ENCODE peak calls at places on chromosomes 5 and 9, in seven cellular contexts. P is neural crest cell, Q is adrenal gland, S is sigmoid colon, O is endothelial cell of umbilical vein, I is bronchial epithelial cell, X is AG09309. C is an unnamed sample.
A peak's percentile ranks its signal among the peaks of the same experiment; 100 is the strongest.

GRCh38 chr9:100104314-100104713 is 5.3 kb downstream of the INVS start:
- DNase-seq in P (no peak), Q (no peak), S (no peak), O (no peak), I (peak; percentile 93), X (no peak), C (no peak)

GRCh38 chr9:28073278-28073677 is 500.0 kb upstream of the C9orf72 start:
- DNase-seq in P (peak; percentile 16), Q (peak; percentile 63), S (no peak), O (peak; percentile 60), I (peak; percentile 56), X (peak; percentile 23), C (peak; percentile 43)

GRCh38 chr5:77906806-77907205 is 130.7 kb upstream of the TBCA start:
- DNase-seq in P (no peak), Q (no peak), S (no peak), O (no peak), I (peak; percentile 88), X (no peak), C (no peak)

GRCh38 chr5:168227973-168228615 is 63.4 kb upstream of the WWC1 start:
- DNase-seq in P (no peak), Q (no peak), S (no peak), O (no peak), I (no peak), X (peak; percentile 5), C (no peak)

GRCh38 chr5:118722165-118723020 is 266.0 kb downstream of the DTWD2 start:
- DNase-seq in P (no peak), Q (no peak), S (no peak), O (no peak), I (no peak), X (no peak), C (no peak)

GRCh38 chr9:124018731-124019697 is 7.4 kb downstream of the LHX2 start:
- DNase-seq in P (no peak), Q (no peak), S (no peak), O (no peak), I (no peak), X (no peak), C (no peak)

GRCh38 chr5:172274951-172275753 is 8.4 kb downstream of the UBTD2 start:
- DNase-seq in P (no peak), Q (no peak), S (no peak), O (no peak), I (peak; percentile 94), X (no peak), C (no peak)

GRCh38 chr9:114507726-114508125 is 2.5 kb upstream of the WHRN start:
- DNase-seq in P (no peak), Q (no peak), S (no peak), O (peak; percentile 22), I (peak; percentile 52), X (no peak), C (peak; percentile 9)

GRCh38 chr9:134358026-134358967 is 32.0 kb downstream of the RXRA start:
- DNase-seq in P (no peak), Q (peak; percentile 79), S (peak; percentile 87), O (no peak), I (peak; percentile 62), X (no peak), C (no peak)

GRCh38 chr9:826500-827280 is 14.8 kb upstream of the DMRT1 start:
- DNase-seq in P (no peak), Q (no peak), S (no peak), O (no peak), I (no peak), X (no peak), C (no peak)

GRCh38 chr5:119315516-119315949 is 40.3 kb upstream of the TNFAIP8 start:
- DNase-seq in P (no peak), Q (no peak), S (no peak), O (peak; percentile 43), I (peak; percentile 61), X (no peak), C (peak; percentile 35)

GRCh38 chr9:127116946-127117345 is 5.5 kb downstream of the ANGPTL2 start:
- DNase-seq in P (no peak), Q (no peak), S (no peak), O (no peak), I (no peak), X (no peak), C (no peak)

GRCh38 chr9:16680965-16681658 is 189.4 kb downstream of the BNC2 start:
- DNase-seq in P (no peak), Q (no peak), S (no peak), O (peak; percentile 75), I (no peak), X (peak; percentile 35), C (no peak)

GRCh38 chr9:87259543-87259942 is 238.1 kb upstream of the DAPK1 start:
- DNase-seq in P (no peak), Q (no peak), S (no peak), O (no peak), I (no peak), X (no peak), C (no peak)

GRCh38 chr5:144566747-144567415 is 396.2 kb downstream of the KCTD16 start:
- DNase-seq in P (no peak), Q (no peak), S (no peak), O (no peak), I (peak; percentile 42), X (no peak), C (no peak)

GRCh38 chr5:79346420-79346824 is 110.5 kb downstream of the JMY start:
- DNase-seq in P (no peak), Q (no peak), S (no peak), O (no peak), I (peak; percentile 69), X (peak; percentile 20), C (no peak)

GRCh38 chr9:127520941-127521918 is 69.9 kb downstream of the LRSAM1 start:
- DNase-seq in P (no peak), Q (peak; percentile 79), S (no peak), O (peak; percentile 90), I (no peak), X (no peak), C (peak; percentile 36)

GRCh38 chr9:128724744-128725211 is 851 bp upstream of the ZDHHC12 start:
- DNase-seq in P (no peak), Q (peak; percentile 88), S (peak; percentile 89), O (peak; percentile 70), I (peak; percentile 46), X (no peak), C (peak; percentile 40)
- TF ChIP-seq CTCF in P (no peak), Q (no peak), S (no peak), O (no peak), I (no peak), X (no peak), C (no peak)

GRCh38 chr5:75156585-75156984 is 80.1 kb downstream of the ANKRD31 start:
- DNase-seq in P (no peak), Q (no peak), S (no peak), O (no peak), I (peak; percentile 12), X (no peak), C (peak; percentile 16)
- TF ChIP-seq CTCF in P (peak; percentile 29), Q (no peak), S (no peak), O (no peak), I (peak; percentile 15), X (peak; percentile 11), C (peak; percentile 20)

DNA sequence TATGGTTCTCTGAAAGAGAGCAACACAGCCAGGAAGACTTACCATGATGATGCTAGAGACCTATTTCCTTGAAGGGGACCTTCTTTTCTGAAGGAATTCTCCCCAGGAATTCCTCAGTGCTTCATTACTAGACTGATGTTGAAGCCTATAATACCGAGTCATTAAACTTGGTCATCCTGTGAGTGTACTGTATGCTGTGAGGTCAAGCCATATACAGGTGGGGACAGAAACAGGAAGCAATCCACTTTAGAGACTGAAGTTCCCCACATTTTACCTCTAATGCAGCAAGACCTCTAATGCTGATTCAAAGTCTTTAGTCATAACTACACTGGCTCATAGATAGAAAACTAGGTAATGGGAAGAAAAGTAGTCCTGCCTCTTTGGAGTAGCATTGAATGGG is 77.1 kb upstream of the RASEF start:
- DNase-seq in P (no peak), Q (no peak), S (no peak), O (no peak), I (peak; percentile 53), X (no peak), C (no peak)
- TF ChIP-seq CTCF in P (no peak), Q (no peak), S (no peak), O (no peak), I (no peak), X (no peak), C (no peak)

GRCh38 chr5:2901511-2901910 is 150.0 kb upstream of the IRX2 start:
- DNase-seq in P (no peak), Q (peak; percentile 9), S (no peak), O (no peak), I (no peak), X (no peak), C (no peak)
- TF ChIP-seq CTCF in P (no peak), Q (no peak), S (no peak), O (no peak), I (no peak), X (no peak), C (no peak)

GRCh38 chr5:147558826-147559225 is 49.0 kb upstream of the DPYSL3 start:
- DNase-seq in P (no peak), Q (peak; percentile 79), S (peak; percentile 85), O (peak; percentile 86), I (peak; percentile 57), X (no peak), C (peak; percentile 75)

GRCh38 chr5:147561435-147561834 is 51.6 kb upstream of the DPYSL3 start:
- DNase-seq in P (no peak), Q (no peak), S (no peak), O (no peak), I (no peak), X (no peak), C (no peak)

GRCh38 chr5:147560982-147561381 is 51.1 kb upstream of the DPYSL3 start:
- DNase-seq in P (no peak), Q (no peak), S (no peak), O (no peak), I (peak; percentile 7), X (no peak), C (peak; percentile 12)

GRCh38 chr5:147558131-147558730 is 48.4 kb upstream of the DPYSL3 start:
- DNase-seq in P (no peak), Q (no peak), S (no peak), O (no peak), I (no peak), X (no peak), C (no peak)

DNA sequence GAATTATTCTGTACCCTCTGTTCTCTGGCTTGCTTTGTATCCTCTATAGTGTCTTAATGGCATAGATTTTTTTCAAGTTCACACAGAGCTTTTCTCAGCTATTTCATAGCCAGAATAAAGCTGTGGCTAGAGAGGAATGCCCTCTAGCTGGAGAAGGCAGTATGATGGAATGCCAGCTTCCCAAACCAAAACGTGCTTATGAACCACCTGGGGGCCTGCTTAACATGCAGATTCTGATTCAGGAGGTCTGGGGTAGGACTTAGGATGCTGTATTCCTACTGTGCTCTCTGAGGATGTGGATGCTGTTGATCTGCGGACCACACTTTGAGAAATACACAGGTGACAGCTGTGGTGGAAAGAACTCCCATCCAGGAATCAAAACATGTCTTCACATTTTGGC is 49.9 kb upstream of the DPYSL3 start:
- DNase-seq in P (no peak), Q (no peak), S (no peak), O (peak; percentile 22), I (peak; percentile 5), X (no peak), C (no peak)
- TF ChIP-seq CTCF in P (no peak), Q (no peak), S (no peak), O (peak; percentile 16), I (peak; percentile 9), X (peak; percentile 20), C (no peak)

GRCh38 chr5:116799401-116799800 is 224.8 kb upstream of the SEMA6A start:
- DNase-seq in P (no peak), Q (no peak), S (no peak), O (no peak), I (no peak), X (no peak), C (no peak)
- TF ChIP-seq CTCF in P (no peak), Q (no peak), S (no peak), O (no peak), I (no peak), X (no peak), C (no peak)

GRCh38 chr5:40904205-40904993 is 4.9 kb upstream of the C7 start:
- DNase-seq in P (peak; percentile 48), Q (peak; percentile 94), S (peak; percentile 75), O (peak; percentile 69), I (peak; percentile 55), X (peak; percentile 18), C (peak; percentile 75)
- TF ChIP-seq CTCF in P (peak; percentile 90), Q (peak; percentile 97), S (peak; percentile 73), O (peak; percentile 92), I (peak; percentile 97), X (peak; percentile 98), C (peak; percentile 88)

C was measured in Calu3.